ENCODE peak calls at places on chromosomes 7 and 10, in four cellular contexts. P is spleen, L is OCI-LY7, K is osteocyte. A is an unnamed sample.

GRCh38 chr7:125112741-125113309 is 183.2 kb upstream of the POT1 start:
- DNase-seq in P (no peak), L (no peak), K (no peak), A (no peak)

GRCh38 chr7:50376056-50376455 is 71.5 kb downstream of the IKZF1 start:
- DNase-seq in P (no peak), L (no peak), K (no peak), A (no peak)

GRCh38 chr10:29948971-29949370 is 110.4 kb downstream of the JCAD start:
- DNase-seq in P (no peak), L (no peak), K (no peak), A (no peak)

GRCh38 chr7:11474902-11475585 is 357.0 kb downstream of the THSD7A start:
- DNase-seq in P (no peak), L (no peak), K (no peak), A (no peak)

GRCh38 chr7:31633894-31634494 is 53.0 kb upstream of the PPP1R17 start:
- DNase-seq in P (no peak), L (peak), K (no peak), A (no peak)

GRCh38 chr10:3780766-3781457 is 4.1 kb downstream of the KLF6 start:
- DNase-seq in P (peak), L (no peak), K (no peak), A (no peak)

GRCh38 chr7:64581929-64582894 is 19.3 kb upstream of the ZNF680 start:
- DNase-seq in P (no peak), L (no peak), K (no peak), A (no peak)

GRCh38 chr10:43842072-43842471 is 193.4 kb upstream of the ZNF32 start:
- DNase-seq in P (no peak), L (no peak), K (no peak), A (no peak)

GRCh38 chr7:133545613-133546012 is 292.7 kb downstream of the EXOC4 start:
- DNase-seq in P (no peak), L (no peak), K (no peak), A (no peak)

GRCh38 chr7:24718431-24718831 is 38.8 kb downstream of the GSDME start:
- DNase-seq in P (peak), L (peak), K (peak), A (no peak)

GRCh38 chr7:12557282-12557681 is 13.2 kb upstream of the SCIN start:
- DNase-seq in P (no peak), L (no peak), K (no peak), A (no peak)

GRCh38 chr10:70191906-70192305 is 21.6 kb upstream of the SAR1A start:
- DNase-seq in P (no peak), L (no peak), K (no peak), A (no peak)

GRCh38 chr7:87785368-87785995 is 90.7 kb downstream of the SLC25A40 start:
- DNase-seq in P (no peak), L (no peak), K (no peak), A (no peak)

GRCh38 chr7:87779806-87780205 is 96.4 kb downstream of the SLC25A40 start:
- DNase-seq in P (no peak), L (no peak), K (no peak), A (no peak)

GRCh38 chr7:87784424-87784823 is 91.7 kb downstream of the SLC25A40 start:
- DNase-seq in P (no peak), L (peak), K (no peak), A (no peak)
- TF ChIP-seq CTCF in P (no peak), L (peak), K (no peak), A (no peak)

DNA sequence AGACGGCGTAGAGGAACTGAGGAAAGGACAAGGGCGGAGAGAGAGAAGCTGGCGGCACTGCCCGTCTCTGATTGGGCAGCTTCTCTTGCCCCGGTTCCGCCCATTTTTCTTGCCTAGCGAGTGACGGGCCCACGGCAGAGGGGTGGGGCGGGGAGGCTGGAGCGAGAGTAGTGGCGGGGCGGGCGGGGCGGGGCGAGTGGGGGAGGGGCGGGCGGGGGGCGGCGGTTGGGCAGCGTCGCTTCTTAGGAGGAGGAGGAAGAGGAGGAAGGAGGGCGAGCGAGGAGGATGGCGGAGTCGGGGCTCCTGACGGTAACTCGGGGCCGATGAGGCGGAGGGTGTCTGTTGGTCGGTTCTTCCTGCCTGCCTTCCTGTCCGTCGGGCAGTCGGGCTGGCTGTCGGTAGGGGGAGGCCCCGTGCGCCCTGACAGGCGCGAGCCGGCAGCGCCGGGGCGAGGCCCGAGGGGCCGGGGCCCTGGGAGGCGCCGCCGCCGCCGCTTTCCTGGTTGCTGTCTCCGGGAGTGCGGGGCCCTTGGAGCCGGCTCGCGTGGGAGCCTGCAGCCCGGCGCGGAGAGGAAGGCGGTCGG is at the start of gene SHOC2:
- DNase-seq in P (peak), L (peak), K (peak), A (peak)
- TF ChIP-seq CTCF in P (no peak), L (peak), K (peak), A (no peak)

GRCh38 chr10:131938681-131939080 is 37.9 kb downstream of the PPP2R2D start:
- DNase-seq in P (peak), L (no peak), K (no peak), A (no peak)

GRCh38 chr10:131942455-131942854 is 39.3 kb downstream of the BNIP3 start:
- DNase-seq in P (no peak), L (no peak), K (no peak), A (no peak)

GRCh38 chr10:131946321-131946751 is 35.4 kb downstream of the BNIP3 start:
- DNase-seq in P (peak), L (no peak), K (no peak), A (no peak)

GRCh38 chr10:131946880-131947279 is 34.8 kb downstream of the BNIP3 start:
- DNase-seq in P (peak), L (no peak), K (no peak), A (no peak)

DNA sequence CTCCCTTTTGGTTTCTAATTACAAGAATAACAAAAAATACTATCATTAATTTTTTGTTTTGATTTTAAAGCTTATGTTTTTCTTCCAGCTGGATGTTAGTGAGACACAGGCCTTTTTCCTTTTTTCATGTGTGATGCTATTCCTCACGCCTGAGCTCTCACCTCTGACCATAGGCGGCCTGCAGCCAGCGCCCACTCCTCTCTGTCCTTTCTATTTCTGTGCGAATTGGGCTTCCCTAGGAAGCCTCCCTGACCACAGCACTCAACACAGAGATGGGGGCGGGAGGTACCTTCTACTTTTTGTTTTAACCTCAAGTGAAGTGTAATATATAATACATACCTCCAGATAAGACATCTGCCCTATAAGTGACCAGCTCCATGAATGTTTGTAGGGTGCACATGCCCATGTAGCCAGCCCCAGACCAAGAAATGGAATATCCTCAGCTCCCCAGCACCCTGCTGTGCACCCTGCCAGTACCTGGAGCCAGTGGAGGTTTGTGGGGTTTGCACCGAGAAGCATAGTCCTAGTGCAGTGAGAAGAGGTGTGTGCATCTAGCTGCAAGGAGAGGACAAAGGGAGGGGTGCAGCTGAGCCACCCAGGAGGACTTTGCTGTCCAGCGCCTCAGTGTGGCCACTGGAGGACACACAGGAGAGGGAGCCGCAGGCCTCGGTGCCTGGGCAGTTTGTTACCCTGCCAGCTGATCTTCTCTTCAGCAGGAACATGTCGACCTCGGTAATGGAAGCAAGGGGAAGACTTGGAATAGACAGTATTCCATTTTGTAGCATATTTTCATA is 38.5 kb downstream of the BNIP3 start:
- DNase-seq in P (peak), L (no peak), K (no peak), A (no peak)
- TF ChIP-seq CTCF in P (no peak), L (peak), K (peak), A (peak)

GRCh38 chr10:94963901-94964300 is 25.4 kb downstream of the CYP2C9 start:
- DNase-seq in P (no peak), L (peak), K (no peak), A (no peak)
- TF ChIP-seq CTCF in P (no peak), L (peak), K (peak), A (no peak)

DNA sequence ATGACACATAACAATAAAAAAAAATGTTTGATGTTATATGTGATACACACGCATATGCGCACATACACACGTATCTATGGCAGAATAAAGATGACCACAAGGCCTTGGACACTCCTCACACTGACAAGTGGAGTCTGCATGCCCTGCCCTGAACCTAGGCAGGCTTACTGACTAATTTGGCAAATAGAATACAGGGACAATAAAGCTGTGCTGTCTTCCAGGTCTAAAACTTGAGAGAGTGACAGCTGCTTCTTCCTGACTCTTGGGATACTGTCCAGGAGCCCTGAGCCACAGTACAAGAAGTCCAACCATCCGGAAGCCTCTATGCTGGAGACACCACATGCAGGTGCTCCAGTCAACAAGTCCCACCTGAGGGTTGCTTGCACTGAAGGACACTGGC is 20.3 kb downstream of the PARD3 start:
- DNase-seq in P (peak), L (no peak), K (no peak), A (no peak)
- TF ChIP-seq CTCF in P (no peak), L (no peak), K (no peak), A (no peak)

GRCh38 chr7:876077-876971 is at the start of gene GET4:
- DNase-seq in P (peak), L (peak), K (peak), A (peak)
- TF ChIP-seq CTCF in P (peak), L (peak), K (peak), A (peak)

DNA sequence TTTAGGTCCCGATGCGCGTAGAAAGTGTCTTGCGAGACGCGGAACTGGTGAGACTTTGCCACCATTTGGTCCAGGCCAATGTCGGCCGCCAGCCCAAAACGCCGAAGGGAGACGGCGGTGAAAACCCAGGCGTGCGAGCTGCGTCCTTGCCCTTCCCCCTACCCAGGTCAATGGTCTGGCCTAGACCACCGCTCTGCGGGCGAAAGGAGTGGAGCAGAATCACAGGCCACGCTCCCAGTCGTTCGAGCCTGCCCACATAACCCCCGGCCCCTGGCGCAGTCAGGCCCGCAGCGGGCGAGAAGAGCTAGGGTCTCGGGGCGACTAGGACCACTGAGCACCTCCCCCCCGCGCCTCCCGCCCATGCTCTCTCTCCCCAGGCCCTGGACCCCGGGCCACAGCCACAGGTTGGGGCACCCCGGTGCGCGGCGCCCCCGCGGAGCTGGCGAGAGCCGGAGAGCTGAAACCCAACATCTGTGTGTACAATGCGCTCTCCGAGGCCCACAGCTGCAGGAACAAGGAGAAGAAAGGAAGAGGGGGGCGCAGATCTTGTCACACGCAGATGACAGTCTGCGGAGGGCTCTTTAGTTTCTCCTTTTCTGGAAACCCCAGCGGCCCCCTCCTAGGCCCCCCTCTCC is 354.8 kb downstream of the DNAJB6 start:
- DNase-seq in P (peak), L (no peak), K (peak), A (no peak)
- TF ChIP-seq CTCF in P (no peak), L (no peak), K (no peak), A (no peak)

GRCh38 chr10:114301177-114301576 is 62.1 kb downstream of the VWA2 start:
- DNase-seq in P (peak), L (no peak), K (no peak), A (no peak)
- TF ChIP-seq CTCF in P (no peak), L (no peak), K (no peak), A (no peak)

GRCh38 chr7:74658171-74659004 is 870 bp downstream of the GTF2I start:
- DNase-seq in P (peak), L (peak), K (peak), A (peak)

GRCh38 chr7:74656421-74656910 is 1.1 kb upstream of the GTF2I start:
- DNase-seq in P (peak), L (peak), K (no peak), A (no peak)

GRCh38 chr7:74657692-74658170 is at the start of gene GTF2I:
- DNase-seq in P (peak), L (peak), K (peak), A (no peak)

GRCh38 chr7:74655785-74656420 is 1.6 kb upstream of the GTF2I start:
- DNase-seq in P (no peak), L (no peak), K (no peak), A (no peak)

GRCh38 chr7:74656911-74657691 is 417 bp upstream of the GTF2I start:
- DNase-seq in P (peak), L (peak), K (peak), A (peak)
- TF ChIP-seq CTCF in P (peak), L (no peak), K (no peak), A (no peak)

GRCh38 chr10:122112625-122113160 is 123.7 kb downstream of the TACC2 start:
- DNase-seq in P (peak), L (no peak), K (peak), A (no peak)
- TF ChIP-seq CTCF in P (peak), L (no peak), K (peak), A (no peak)